ENCODE peak calls at places on chromosome 5, in six cellular contexts. One of them, this sample, is unnamed.

GRCh38 chr5:42242210-42242609 is 181.0 kb upstream of the GHR start:
- DNase-seq in K562: no peak
- DNase-seq in cardiac muscle cell: no peak
- DNase-seq in lower lobe of right lung: no peak
- DNase-seq in heart left ventricle: no peak
- DNase-seq in OCI-LY7: no peak
- DNase-seq in this sample: no peak

GRCh38 chr5:42564689-42565356 is 141.6 kb downstream of the GHR start:
- DNase-seq in K562: no peak
- DNase-seq in cardiac muscle cell: no peak
- DNase-seq in lower lobe of right lung: no peak
- DNase-seq in heart left ventricle: no peak
- DNase-seq in OCI-LY7: no peak
- DNase-seq in this sample: no peak

GRCh38 chr5:111299831-111300432 is 75.7 kb downstream of the CAMK4 start:
- DNase-seq in K562: no peak
- DNase-seq in cardiac muscle cell: no peak
- DNase-seq in lower lobe of right lung: no peak
- DNase-seq in heart left ventricle: no peak
- DNase-seq in OCI-LY7: no peak
- DNase-seq in this sample: no peak

GRCh38 chr5:88944751-88945507 is 61.9 kb upstream of the MEF2C start:
- DNase-seq in K562: no peak
- DNase-seq in cardiac muscle cell: no peak
- DNase-seq in lower lobe of right lung: no peak
- DNase-seq in heart left ventricle: no peak
- DNase-seq in OCI-LY7: no peak
- DNase-seq in this sample: no peak

GRCh38 chr5:58871648-58872242 is 288.9 kb downstream of the RAB3C start:
- DNase-seq in K562: peak; percentile 11
- DNase-seq in cardiac muscle cell: peak; percentile 44
- DNase-seq in lower lobe of right lung: no peak
- DNase-seq in heart left ventricle: no peak
- DNase-seq in OCI-LY7: peak; percentile 27
- DNase-seq in this sample: peak; percentile 53

GRCh38 chr5:68680376-68680775 is 413.4 kb upstream of the SLC30A5 start:
- DNase-seq in K562: no peak
- DNase-seq in cardiac muscle cell: no peak
- DNase-seq in lower lobe of right lung: no peak
- DNase-seq in heart left ventricle: no peak
- DNase-seq in OCI-LY7: no peak
- DNase-seq in this sample: no peak

GRCh38 chr5:149177911-149178565 is 36.7 kb downstream of the ABLIM3 start:
- DNase-seq in K562: no peak
- DNase-seq in cardiac muscle cell: no peak
- DNase-seq in lower lobe of right lung: no peak
- DNase-seq in heart left ventricle: no peak
- DNase-seq in OCI-LY7: no peak
- DNase-seq in this sample: no peak

GRCh38 chr5:143338658-143339366 is 64.7 kb downstream of the NR3C1 start:
- DNase-seq in K562: no peak
- DNase-seq in cardiac muscle cell: no peak
- DNase-seq in lower lobe of right lung: no peak
- DNase-seq in heart left ventricle: no peak
- DNase-seq in OCI-LY7: no peak
- DNase-seq in this sample: no peak

GRCh38 chr5:136780518-136780917 is 415.2 kb upstream of the TRPC7 start:
- DNase-seq in K562: no peak
- DNase-seq in cardiac muscle cell: no peak
- DNase-seq in lower lobe of right lung: no peak
- DNase-seq in heart left ventricle: no peak
- DNase-seq in OCI-LY7: no peak
- DNase-seq in this sample: no peak

GRCh38 chr5:109779036-109779735 is 89.5 kb downstream of the MAN2A1 start:
- DNase-seq in K562: no peak
- DNase-seq in cardiac muscle cell: no peak
- DNase-seq in lower lobe of right lung: no peak
- DNase-seq in heart left ventricle: no peak
- DNase-seq in OCI-LY7: no peak
- DNase-seq in this sample: no peak

GRCh38 chr5:138580777-138581176 is 5.6 kb upstream of the HSPA9 start:
- DNase-seq in K562: no peak
- DNase-seq in cardiac muscle cell: no peak
- DNase-seq in lower lobe of right lung: no peak
- DNase-seq in heart left ventricle: no peak
- DNase-seq in OCI-LY7: no peak
- DNase-seq in this sample: no peak

GRCh38 chr5:138575194-138576015 is at the start of gene HSPA9:
- DNase-seq in K562: peak; percentile 99
- DNase-seq in cardiac muscle cell: peak; percentile 99
- DNase-seq in lower lobe of right lung: peak; percentile 98
- DNase-seq in heart left ventricle: peak; percentile 98
- DNase-seq in OCI-LY7: peak; percentile 99
- DNase-seq in this sample: peak; percentile 98

GRCh38 chr5:138582959-138583358 is 7.8 kb upstream of the HSPA9 start:
- DNase-seq in K562: no peak
- DNase-seq in cardiac muscle cell: no peak
- DNase-seq in lower lobe of right lung: no peak
- DNase-seq in heart left ventricle: no peak
- DNase-seq in OCI-LY7: no peak
- DNase-seq in this sample: no peak

GRCh38 chr5:138580001-138580400 is 4.8 kb upstream of the HSPA9 start:
- DNase-seq in K562: no peak
- DNase-seq in cardiac muscle cell: no peak
- DNase-seq in lower lobe of right lung: no peak
- DNase-seq in heart left ventricle: no peak
- DNase-seq in OCI-LY7: no peak
- DNase-seq in this sample: no peak

DNA sequence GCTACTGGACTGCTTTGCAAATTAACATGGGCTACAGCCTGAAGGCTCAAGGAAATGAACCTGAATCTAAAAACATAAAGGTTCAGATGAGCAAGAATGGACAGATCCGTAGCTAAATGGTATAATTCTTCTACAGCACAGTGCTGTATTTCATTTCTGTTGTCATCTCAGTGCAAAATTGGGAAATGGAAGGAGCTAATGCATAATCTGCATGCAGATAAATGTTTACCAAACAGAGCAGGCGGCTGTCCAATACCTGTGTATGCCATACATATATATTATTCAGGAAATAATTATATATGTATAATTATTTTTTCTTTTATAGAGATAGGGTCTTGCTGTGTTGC is 4.3 kb upstream of the HSPA9 start:
- DNase-seq in K562: no peak
- DNase-seq in cardiac muscle cell: no peak
- DNase-seq in lower lobe of right lung: no peak
- DNase-seq in heart left ventricle: no peak
- DNase-seq in OCI-LY7: no peak
- DNase-seq in this sample: no peak
- TF ChIP-seq CTCF in K562: no peak
- TF ChIP-seq CTCF in cardiac muscle cell: no peak
- TF ChIP-seq CTCF in lower lobe of right lung: no peak
- TF ChIP-seq CTCF in heart left ventricle: no peak
- TF ChIP-seq CTCF in OCI-LY7: no peak
- TF ChIP-seq CTCF in this sample: no peak

DNA sequence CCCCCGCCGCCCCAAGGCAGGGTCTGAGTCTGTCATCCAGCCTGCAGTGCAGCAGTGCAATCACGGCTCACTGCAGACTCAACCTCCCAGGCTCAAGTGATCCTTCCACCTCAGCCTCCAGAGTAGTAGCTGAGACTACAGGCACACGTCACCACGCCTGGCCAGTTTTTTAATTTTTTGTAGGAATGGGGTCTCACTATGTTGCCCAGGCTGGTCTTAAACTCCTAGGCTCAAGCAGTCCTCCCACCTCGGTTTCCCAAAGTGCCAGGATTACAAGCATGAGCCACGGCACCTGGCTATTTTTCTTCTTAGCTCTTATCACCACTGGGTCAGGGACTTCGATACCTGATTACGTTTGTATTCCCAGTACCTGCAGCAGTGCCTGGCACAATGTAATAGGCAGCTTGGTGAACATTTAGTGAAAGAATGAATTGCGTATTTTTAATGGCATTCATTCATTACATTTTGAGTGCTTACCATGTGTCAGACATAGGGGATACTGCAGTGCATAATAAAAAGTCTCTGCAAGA is 10.3 kb downstream of the LARP1 start:
- DNase-seq in K562: no peak
- DNase-seq in cardiac muscle cell: no peak
- DNase-seq in lower lobe of right lung: no peak
- DNase-seq in heart left ventricle: no peak
- DNase-seq in OCI-LY7: no peak
- DNase-seq in this sample: no peak
- H3K4me1 ChIP-seq in K562: peaks cover 19% of the 10 kb centered on the region
- H3K4me1 ChIP-seq in cardiac muscle cell: peaks cover 51% of the 10 kb centered on the region
- H3K4me1 ChIP-seq in lower lobe of right lung: peaks cover 75% of the 10 kb centered on the region
- H3K4me1 ChIP-seq in heart left ventricle: peaks cover 87% of the 10 kb centered on the region
- H3K4me1 ChIP-seq in OCI-LY7: peaks cover 81% of the 10 kb centered on the region
- H3K4me1 ChIP-seq in this sample: peaks cover 18% of the 10 kb centered on the region

DNA sequence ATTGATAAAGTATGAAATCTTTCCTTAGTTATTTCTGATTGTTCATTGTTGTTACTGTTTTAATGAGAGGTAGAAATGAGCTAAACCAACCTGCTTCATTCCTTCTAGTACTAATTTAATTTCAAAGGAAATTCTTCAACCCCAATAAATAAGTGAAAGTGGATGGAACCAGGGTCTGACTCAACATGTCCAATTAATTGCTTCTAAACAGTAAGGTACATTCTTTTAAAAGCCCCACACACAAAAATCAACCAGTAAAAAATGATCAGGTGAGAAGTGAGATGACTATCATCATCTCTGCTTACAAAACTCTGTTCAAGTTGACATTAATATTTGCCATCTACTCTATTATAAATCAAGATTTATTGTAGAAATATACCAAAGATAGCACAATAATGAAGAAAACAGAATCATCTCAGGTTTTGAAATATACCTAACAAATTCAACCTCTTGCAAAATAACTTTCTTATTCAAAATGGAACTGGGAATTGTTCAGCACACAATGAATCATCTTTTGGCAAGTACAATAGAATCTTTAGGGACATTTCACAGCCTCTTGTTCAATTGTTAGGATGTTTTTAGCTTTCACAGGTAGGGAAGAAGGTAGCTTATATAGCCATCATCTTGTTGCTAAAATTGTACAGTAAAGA is 114.6 kb downstream of the RPS23 start:
- DNase-seq in K562: no peak
- DNase-seq in cardiac muscle cell: no peak
- DNase-seq in lower lobe of right lung: no peak
- DNase-seq in heart left ventricle: no peak
- DNase-seq in OCI-LY7: no peak
- DNase-seq in this sample: no peak
- H3K4me3 ChIP-seq in K562: no peak overlapping the region
- H3K4me3 ChIP-seq in cardiac muscle cell: no peak overlapping the region
- H3K4me3 ChIP-seq in lower lobe of right lung: no peak overlapping the region
- H3K4me3 ChIP-seq in heart left ventricle: no peak overlapping the region
- H3K4me3 ChIP-seq in OCI-LY7: no peak overlapping the region
- H3K4me3 ChIP-seq in this sample: no peak overlapping the region

GRCh38 chr5:178793156-178793555 is 62.7 kb upstream of the ZNF354A start:
- DNase-seq in K562: no peak
- DNase-seq in cardiac muscle cell: peak; percentile 59
- DNase-seq in lower lobe of right lung: no peak
- DNase-seq in heart left ventricle: no peak
- DNase-seq in OCI-LY7: peak; percentile 35
- DNase-seq in this sample: peak; percentile 57
- TF ChIP-seq CTCF in K562: peak; percentile 41
- TF ChIP-seq CTCF in cardiac muscle cell: no peak
- TF ChIP-seq CTCF in lower lobe of right lung: peak; percentile 32
- TF ChIP-seq CTCF in heart left ventricle: peak; percentile 25
- TF ChIP-seq CTCF in OCI-LY7: peak; percentile 67
- TF ChIP-seq CTCF in this sample: no peak

This sample was measured in Caco-2.